ENCODE peak calls at places on chromosomes 3 and 15, in eight cellular contexts. R, H, D, X, T, W, S and N are unnamed samples.

GRCh38 chr15:99014803-99015676 is 7.4 kb upstream of the PGPEP1L start:
- DNase-seq in H (no peak), D (peak), S (peak), X (peak), W (peak), T (peak), R (no peak), N (no peak)

GRCh38 chr3:100868894-100869293 is 124.3 kb downstream of the ABI3BP start:
- DNase-seq in D (no peak), T (no peak), R (no peak), W (no peak), S (no peak), H (no peak), X (no peak), N (no peak)

GRCh38 chr15:66298803-66299251 is 5.5 kb downstream of the DIS3L start:
- DNase-seq in W (no peak), X (no peak), T (no peak), S (no peak), R (no peak), D (no peak), H (no peak), N (no peak)

GRCh38 chr15:43382310-43382709 is 11.4 kb downstream of the TUBGCP4 start:
- DNase-seq in W (no peak), X (no peak), T (no peak), D (no peak), S (no peak), R (no peak), H (no peak), N (no peak)

GRCh38 chr15:62447742-62448141 is 282.7 kb upstream of the C2CD4B start:
- DNase-seq in D (no peak), S (no peak), W (no peak), H (no peak), X (no peak), R (no peak), T (no peak), N (no peak)

GRCh38 chr3:134607054-134608022 is 43.5 kb downstream of the KY start:
- DNase-seq in W (no peak), X (no peak), D (no peak), S (no peak), H (no peak), R (no peak), T (no peak), N (no peak)

GRCh38 chr15:95259965-95260364 is 1028.6 kb downstream of the MCTP2 start:
- DNase-seq in D (no peak), W (no peak), R (no peak), S (peak), T (peak), H (no peak), X (no peak), N (no peak)

GRCh38 chr3:196422976-196423781 is 9.0 kb downstream of the UBXN7 start:
- DNase-seq in W (peak), D (peak), T (no peak), R (no peak), H (no peak), X (no peak), S (peak), N (no peak)

GRCh38 chr3:172449468-172450149 is 1.4 kb upstream of the GHSR start:
- DNase-seq in D (peak), X (no peak), T (peak), W (no peak), R (no peak), S (no peak), H (no peak), N (no peak)

GRCh38 chr3:105791134-105791533 is 77.7 kb downstream of the CBLB start:
- DNase-seq in D (peak), S (no peak), T (no peak), W (peak), H (no peak), X (no peak), R (no peak), N (peak)

GRCh38 chr3:122982202-122983185 is 45.1 kb downstream of the SEMA5B start:
- DNase-seq in X (no peak), R (no peak), T (peak), W (no peak), D (no peak), H (no peak), S (no peak), N (no peak)

GRCh38 chr3:197748597-197749314 is 927 bp upstream of the FYTTD1 start:
- DNase-seq in W (no peak), R (no peak), T (no peak), D (peak), H (no peak), X (peak), S (no peak), N (no peak)